ENCODE peak calls at places on chromosomes 4 and X, in six cellular contexts. J, A, Q, X, B and P are unnamed samples.
A peak's percentile ranks its signal among the peaks of the same experiment; 100 is the strongest.

GRCh38 chr4:76856183-76856969 is 41.6 kb downstream of the SOWAHB start:
- DNase-seq in J (no peak), X (no peak), Q (peak; percentile 73), A (no peak), B (peak; percentile 62), P (no peak)

GRCh38 chr4:147788791-147789190 is 56.9 kb downstream of the ARHGAP10 start:
- DNase-seq in J (no peak), B (no peak), Q (no peak), A (no peak), X (no peak), P (no peak)

GRCh38 chr4:13892739-13893105 is 265.2 kb upstream of the BOD1L1 start:
- DNase-seq in Q (no peak), J (no peak), X (no peak), B (no peak), A (no peak), P (no peak)

GRCh38 chr4:128649161-128649560 is 160.3 kb upstream of the JADE1 start:
- DNase-seq in X (no peak), J (no peak), B (no peak), Q (no peak), A (no peak), P (no peak)

GRCh38 chr4:85787133-85787532 is 312.2 kb downstream of the ARHGAP24 start:
- DNase-seq in A (no peak), Q (no peak), J (no peak), B (no peak), X (no peak), P (peak; percentile 24)

GRCh38 chr4:26076000-26076587 is 162.1 kb downstream of the SMIM20 start:
- DNase-seq in Q (no peak), A (no peak), X (no peak), B (no peak), J (no peak), P (no peak)

GRCh38 chr4:56786955-56787354 is 34.5 kb downstream of the SPINK2 start:
- DNase-seq in X (peak; percentile 16), Q (peak; percentile 56), B (peak; percentile 71), J (no peak), A (peak; percentile 67), P (no peak)

GRCh38 chr4:12852338-12853307 is 631.5 kb downstream of the RAB28 start:
- DNase-seq in Q (no peak), B (no peak), A (no peak), X (peak; percentile 94), J (peak; percentile 77), P (peak; percentile 67)

GRCh38 chrX:64350521-64350920 is 44.7 kb downstream of the MTMR8 start:
- DNase-seq in X (no peak), J (no peak), Q (no peak), A (no peak), B (no peak), P (no peak)

GRCh38 chr4:4317496-4318232 is 27.6 kb downstream of the ZBTB49 start:
- DNase-seq in Q (no peak), J (no peak), A (no peak), X (no peak), B (no peak), P (no peak)

GRCh38 chrX:150616863-150617198 is 48.4 kb downstream of the MTM1 start:
- DNase-seq in A (no peak), B (no peak), Q (no peak), X (no peak), J (no peak), P (peak; percentile 3)

GRCh38 chr4:24624381-24624780 is 40.0 kb upstream of the DHX15 start:
- DNase-seq in A (no peak), B (no peak), Q (no peak), J (no peak), X (no peak), P (no peak)

GRCh38 chr4:143586080-143586479 is 72.6 kb downstream of the SMARCA5 start:
- DNase-seq in B (no peak), J (no peak), X (no peak), A (no peak), Q (no peak), P (no peak)

GRCh38 chr4:56655209-56655626 is 25.9 kb downstream of the HOPX start:
- DNase-seq in A (peak; percentile 14), Q (no peak), B (peak; percentile 58), X (peak; percentile 76), J (no peak), P (peak; percentile 31)

GRCh38 chr4:94757192-94758140 is at the start of gene BMPR1B:
- DNase-seq in Q (no peak), A (no peak), X (peak; percentile 60), B (no peak), J (no peak), P (peak; percentile 24)

GRCh38 chr4:169975131-169975836 is 50.9 kb downstream of the MFAP3L start:
- DNase-seq in Q (no peak), A (no peak), X (no peak), B (no peak), J (no peak), P (no peak)

GRCh38 chr4:91127891-91128290 is 1000.7 kb downstream of the CCSER1 start:
- DNase-seq in X (no peak), J (no peak), Q (no peak), B (no peak), A (no peak), P (no peak)

GRCh38 chr4:174437324-174437723 is 85.0 kb downstream of the HPGD start:
- DNase-seq in X (no peak), J (no peak), Q (no peak), A (no peak), B (no peak), P (peak; percentile 81)

GRCh38 chr4:34269593-34269992 is 1974.7 kb downstream of the ARAP2 start:
- DNase-seq in B (no peak), Q (no peak), X (no peak), A (no peak), J (no peak), P (no peak)

GRCh38 chr4:120918788-120919187 is 3.7 kb downstream of the PRDM5 start:
- DNase-seq in X (peak; percentile 20), B (no peak), Q (no peak), J (no peak), A (peak; percentile 40), P (no peak)

GRCh38 chrX:154751121-154751668 is 318 bp upstream of the GAB3 start:
- DNase-seq in A (no peak), J (peak; percentile 9), X (peak; percentile 27), Q (peak; percentile 56), B (no peak), P (no peak)

GRCh38 chrX:115642895-115643530 is 82.0 kb downstream of the PLS3 start:
- DNase-seq in B (no peak), Q (no peak), X (peak; percentile 34), J (peak; percentile 56), A (no peak), P (no peak)

GRCh38 chr4:13207224-13207623 is 276.9 kb downstream of the RAB28 start:
- DNase-seq in X (no peak), Q (no peak), J (no peak), B (no peak), A (no peak), P (no peak)

GRCh38 chrX:2370436-2370835 is 130.3 kb downstream of the DHRSX start:
- DNase-seq in B (no peak), X (no peak), J (no peak), A (no peak), Q (no peak), P (peak; percentile 42)

DNA sequence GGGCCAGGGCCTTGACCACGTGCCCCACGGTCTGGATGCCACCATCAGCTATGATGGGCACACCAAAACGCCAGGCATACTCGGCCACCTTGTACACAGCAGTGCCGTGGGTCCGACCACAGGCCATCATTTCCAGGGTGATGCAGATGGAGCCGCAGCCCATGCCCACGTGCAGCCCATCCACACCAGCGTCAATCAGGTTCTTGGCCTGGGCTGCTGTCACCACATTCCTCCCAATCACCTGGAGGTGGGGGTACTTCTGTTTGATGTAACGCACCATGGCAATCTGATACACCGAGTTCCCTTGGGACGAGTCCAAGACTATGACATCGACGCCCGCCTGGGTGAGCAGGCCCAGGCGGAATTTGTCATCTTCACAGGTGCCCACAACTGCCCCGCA is 221.2 kb upstream of the ATP6AP2 start:
- DNase-seq in A (no peak), B (no peak), Q (no peak), X (no peak), J (no peak), P (no peak)
- H3K27ac ChIP-seq in A (no peak overlapping the region), B (no peak overlapping the region), Q (no peak overlapping the region), X (no peak overlapping the region), J (no peak overlapping the region), P (no peak overlapping the region)

DNA sequence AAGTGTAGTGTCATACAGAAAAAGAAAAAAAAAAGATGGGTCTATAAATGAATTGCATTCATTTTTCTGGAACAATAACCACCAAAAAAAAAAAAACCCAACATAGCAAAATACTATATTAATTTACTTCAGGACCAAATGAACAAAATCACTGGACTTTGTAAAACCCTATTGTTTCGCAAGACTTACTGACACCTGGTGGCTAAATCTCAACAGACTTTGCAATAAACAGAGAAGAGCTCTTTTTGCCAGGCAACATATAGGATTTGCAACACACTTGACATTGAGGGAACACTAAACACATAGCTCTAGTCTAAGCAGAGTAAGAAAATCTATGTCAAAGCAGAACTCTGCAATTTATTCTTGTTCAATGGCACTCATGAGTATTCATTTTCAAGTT is 990.2 kb downstream of the STPG2 start:
- DNase-seq in X (peak; percentile 62), J (peak; percentile 54), A (no peak), B (no peak), Q (no peak), P (peak; percentile 51)
- TF ChIP-seq CTCF in X (peak; percentile 70), J (peak; percentile 37), A (no peak), B (no peak), Q (peak; percentile 8), P (peak; percentile 65)

DNA sequence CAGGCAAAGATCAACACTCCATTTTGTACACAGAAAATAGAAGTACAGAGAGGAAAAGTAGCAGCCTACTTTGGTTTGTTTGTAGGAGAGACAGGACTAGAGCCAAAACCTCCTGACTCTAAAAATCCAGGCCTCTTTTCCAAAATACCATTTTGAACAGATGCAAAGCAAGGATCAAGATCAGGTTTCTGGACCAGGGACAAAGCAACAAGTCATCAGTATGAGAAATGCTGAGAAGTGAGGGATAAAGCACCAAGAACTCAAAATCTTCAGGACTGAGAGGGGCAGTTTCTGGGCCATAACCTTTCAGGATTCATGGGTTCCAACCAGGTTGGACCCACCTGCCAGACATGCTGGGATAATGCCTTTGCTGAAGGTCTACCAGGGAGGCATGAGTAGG is 36.6 kb upstream of the MBTPS2 start:
- DNase-seq in B (no peak), A (no peak), J (no peak), X (no peak), Q (no peak), P (no peak)
- H3K27ac ChIP-seq in B (no peak overlapping the region), A (no peak overlapping the region), J (no peak overlapping the region), X (no peak overlapping the region), Q (no peak overlapping the region), P (no peak overlapping the region)

GRCh38 chr4:165124488-165124887 is 11.8 kb upstream of the TMEM192 start:
- DNase-seq in J (no peak), A (no peak), Q (no peak), X (no peak), B (no peak), P (no peak)
- TF ChIP-seq CTCF in J (no peak), A (no peak), Q (no peak), X (no peak), B (no peak), P (no peak)

DNA sequence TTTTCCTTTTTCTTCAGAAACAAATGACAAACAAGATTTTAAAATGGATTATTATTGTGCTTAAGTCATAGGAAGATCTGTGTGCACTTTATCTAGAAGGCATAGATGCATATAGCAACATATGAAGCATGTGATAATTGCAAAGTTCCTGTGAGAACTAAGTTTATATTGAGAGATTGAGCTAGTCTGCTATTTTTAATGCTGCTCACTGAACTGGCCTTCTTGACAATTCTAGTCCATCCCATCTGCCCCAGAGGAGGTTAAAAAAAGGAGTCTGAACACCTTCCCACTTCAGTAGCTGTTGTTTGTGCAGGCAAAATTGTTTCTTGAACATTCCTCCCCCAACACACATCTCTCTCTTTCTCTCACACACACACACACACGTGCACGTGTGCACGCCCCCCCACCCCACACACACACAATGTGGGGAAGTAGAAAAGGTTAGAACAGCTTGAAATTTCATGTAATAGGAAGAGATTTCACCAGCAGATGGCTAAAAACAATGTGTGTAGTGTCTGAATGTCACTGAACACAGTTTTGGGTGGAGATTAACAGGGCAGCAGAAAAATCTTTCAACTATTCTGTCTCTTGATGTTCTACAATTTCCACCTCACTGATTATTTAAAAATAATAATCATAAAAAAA is 108.0 kb downstream of the GPM6A start:
- DNase-seq in X (no peak), J (no peak), Q (no peak), B (no peak), A (no peak), P (no peak)
- H3K27ac ChIP-seq in X (no peak overlapping the region), J (no peak overlapping the region), Q (no peak overlapping the region), B (no peak overlapping the region), A (no peak overlapping the region), P (no peak overlapping the region)